ENCODE peak calls at places on chromosomes 6 and 20, in five cellular contexts. C, B, K, D and E are unnamed samples.

GRCh38 chr6:2914318-2914660 is 11.2 kb upstream of the SERPINB9 start:
- DNase-seq in C (no peak), B (no peak), K (no peak), D (no peak), E (no peak)

GRCh38 chr6:10042280-10042679 is 372.6 kb downstream of the TFAP2A start:
- DNase-seq in C (no peak), B (no peak), K (no peak), D (no peak), E (no peak)

GRCh38 chr20:54132612-54133433 is 41.0 kb downstream of the CYP24A1 start:
- DNase-seq in C (peak), B (no peak), K (no peak), D (no peak), E (no peak)

GRCh38 chr6:123091091-123091895 is 95.3 kb downstream of the CLVS2 start:
- DNase-seq in C (peak), B (no peak), K (no peak), D (no peak), E (no peak)

GRCh38 chr20:35828434-35828833 is 56.6 kb downstream of the PHF20 start:
- DNase-seq in C (no peak), B (no peak), K (no peak), D (no peak), E (no peak)

GRCh38 chr6:33213166-33213988 is 5.1 kb downstream of the RING1 start:
- DNase-seq in C (peak), B (no peak), K (no peak), D (no peak), E (peak)

GRCh38 chr6:111536888-111537287 is 53.9 kb upstream of the REV3L start:
- DNase-seq in C (peak), B (no peak), K (no peak), D (no peak), E (no peak)

GRCh38 chr6:139370047-139370706 is 4.3 kb downstream of the CITED2 start:
- DNase-seq in C (peak), B (no peak), K (no peak), D (no peak), E (no peak)

GRCh38 chr6:40355532-40355931 is 231.6 kb downstream of the LRFN2 start:
- DNase-seq in C (no peak), B (no peak), K (no peak), D (no peak), E (no peak)

GRCh38 chr6:98828210-98828798 is 6.1 kb upstream of the POU3F2 start:
- DNase-seq in C (no peak), B (no peak), K (no peak), D (no peak), E (no peak)

GRCh38 chr20:34536798-34537394 is 20.7 kb downstream of the DYNLRB1 start:
- DNase-seq in C (peak), B (no peak), K (no peak), D (no peak), E (peak)

GRCh38 chr6:139164001-139164400 is 29.1 kb downstream of the HECA start:
- DNase-seq in C (no peak), B (no peak), K (no peak), D (no peak), E (no peak)

GRCh38 chr20:48773837-48774418 is 53.9 kb downstream of the PREX1 start:
- DNase-seq in C (peak), B (no peak), K (no peak), D (no peak), E (no peak)

GRCh38 chr20:38724603-38725457 is 544 bp downstream of the SLC32A1 start:
- DNase-seq in C (no peak), B (no peak), K (no peak), D (no peak), E (no peak)

GRCh38 chr6:96002576-96002910 is 13.2 kb upstream of the FUT9 start:
- DNase-seq in C (no peak), B (no peak), K (no peak), D (no peak), E (no peak)

GRCh38 chr6:81735756-81736380 is 16.6 kb downstream of the TENT5A start:
- DNase-seq in C (no peak), B (no peak), K (no peak), D (no peak), E (no peak)

GRCh38 chr6:128882560-128882959 is 378 bp upstream of the LAMA2 start:
- DNase-seq in C (no peak), B (no peak), K (peak), D (no peak), E (no peak)

GRCh38 chr6:40131675-40132074 is 197.4 kb upstream of the MOCS1 start:
- DNase-seq in C (no peak), B (no peak), K (no peak), D (no peak), E (no peak)

GRCh38 chr6:134427721-134428120 is 109.8 kb upstream of the SGK1 start:
- DNase-seq in C (no peak), B (no peak), K (no peak), D (no peak), E (no peak)

GRCh38 chr6:41405941-41406340 is 70.5 kb downstream of the NCR2 start:
- DNase-seq in C (no peak), B (no peak), K (no peak), D (no peak), E (no peak)

GRCh38 chr6:129575378-129576118 is 134.4 kb downstream of the ARHGAP18 start:
- DNase-seq in C (peak), B (no peak), K (no peak), D (no peak), E (no peak)